ENCODE peak calls at places on chromosomes 6 and 20, in six cellular contexts. One of them, this sample, is unnamed.

GRCh38 chr20:52268184-52268583 is 76.6 kb upstream of the ZFP64 start:
- DNase-seq in Calu3: no peak
- DNase-seq in MCF 10A: no peak
- DNase-seq in pancreas: no peak
- DNase-seq in activated CD8-positive, alpha-beta T cell treated with anti-CD3 and anti-CD28 coated beads for 36 hours: no peak
- DNase-seq in K562: no peak
- DNase-seq in this sample: peak

GRCh38 chr6:6319947-6320811 is at the start of gene F13A1:
- DNase-seq in MCF 10A: no peak
- DNase-seq in activated CD8-positive, alpha-beta T cell treated with anti-CD3 and anti-CD28 coated beads for 36 hours: no peak
- DNase-seq in Calu3: no peak
- DNase-seq in pancreas: no peak
- DNase-seq in K562: no peak
- DNase-seq in this sample: no peak

GRCh38 chr20:2914160-2914559 is 40.9 kb downstream of the PTPRA start:
- DNase-seq in activated CD8-positive, alpha-beta T cell treated with anti-CD3 and anti-CD28 coated beads for 36 hours: no peak
- DNase-seq in Calu3: peak
- DNase-seq in MCF 10A: peak
- DNase-seq in K562: no peak
- DNase-seq in pancreas: no peak
- DNase-seq in this sample: no peak

GRCh38 chr20:1415667-1416468 is 23.0 kb upstream of the FKBP1A start:
- DNase-seq in activated CD8-positive, alpha-beta T cell treated with anti-CD3 and anti-CD28 coated beads for 36 hours: peak
- DNase-seq in K562: peak
- DNase-seq in pancreas: no peak
- DNase-seq in Calu3: peak
- DNase-seq in MCF 10A: peak
- DNase-seq in this sample: peak

GRCh38 chr20:33554914-33555420 is 65.1 kb downstream of the CBFA2T2 start:
- DNase-seq in activated CD8-positive, alpha-beta T cell treated with anti-CD3 and anti-CD28 coated beads for 36 hours: peak
- DNase-seq in pancreas: peak
- DNase-seq in K562: no peak
- DNase-seq in Calu3: peak
- DNase-seq in MCF 10A: peak
- DNase-seq in this sample: peak

GRCh38 chr6:140921366-140922226 is 1211.1 kb upstream of the GJE1 start:
- DNase-seq in K562: peak
- DNase-seq in pancreas: peak
- DNase-seq in Calu3: peak
- DNase-seq in activated CD8-positive, alpha-beta T cell treated with anti-CD3 and anti-CD28 coated beads for 36 hours: no peak
- DNase-seq in MCF 10A: peak
- DNase-seq in this sample: peak

GRCh38 chr6:161748535-161749386 is 474.9 kb upstream of the AGPAT4 start:
- DNase-seq in MCF 10A: peak
- DNase-seq in activated CD8-positive, alpha-beta T cell treated with anti-CD3 and anti-CD28 coated beads for 36 hours: peak
- DNase-seq in Calu3: peak
- DNase-seq in K562: peak
- DNase-seq in pancreas: peak
- DNase-seq in this sample: no peak

GRCh38 chr20:32855387-32855786 is 3.3 kb upstream of the EFCAB8 start:
- DNase-seq in K562: no peak
- DNase-seq in Calu3: no peak
- DNase-seq in pancreas: no peak
- DNase-seq in MCF 10A: no peak
- DNase-seq in activated CD8-positive, alpha-beta T cell treated with anti-CD3 and anti-CD28 coated beads for 36 hours: no peak
- DNase-seq in this sample: no peak

GRCh38 chr20:32516583-32516982 is 68.5 kb downstream of the NOL4L start:
- DNase-seq in activated CD8-positive, alpha-beta T cell treated with anti-CD3 and anti-CD28 coated beads for 36 hours: no peak
- DNase-seq in MCF 10A: no peak
- DNase-seq in K562: no peak
- DNase-seq in Calu3: no peak
- DNase-seq in pancreas: no peak
- DNase-seq in this sample: no peak

GRCh38 chr6:133890941-133891813 is 2.3 kb downstream of the TCF21 start:
- DNase-seq in Calu3: peak
- DNase-seq in pancreas: no peak
- DNase-seq in K562: no peak
- DNase-seq in MCF 10A: peak
- DNase-seq in activated CD8-positive, alpha-beta T cell treated with anti-CD3 and anti-CD28 coated beads for 36 hours: peak
- DNase-seq in this sample: peak

GRCh38 chr6:113971786-113972185 is 838 bp upstream of the HDAC2 start:
- DNase-seq in pancreas: no peak
- DNase-seq in activated CD8-positive, alpha-beta T cell treated with anti-CD3 and anti-CD28 coated beads for 36 hours: no peak
- DNase-seq in K562: no peak
- DNase-seq in Calu3: no peak
- DNase-seq in MCF 10A: peak
- DNase-seq in this sample: peak

GRCh38 chr6:88141641-88142298 is 24.4 kb downstream of the CNR1 start:
- DNase-seq in pancreas: no peak
- DNase-seq in Calu3: no peak
- DNase-seq in K562: no peak
- DNase-seq in MCF 10A: no peak
- DNase-seq in activated CD8-positive, alpha-beta T cell treated with anti-CD3 and anti-CD28 coated beads for 36 hours: no peak
- DNase-seq in this sample: no peak

GRCh38 chr6:32529697-32530429 is at the start of gene HLA-DRB5:
- DNase-seq in MCF 10A: no peak
- DNase-seq in activated CD8-positive, alpha-beta T cell treated with anti-CD3 and anti-CD28 coated beads for 36 hours: peak
- DNase-seq in K562: no peak
- DNase-seq in Calu3: peak
- DNase-seq in pancreas: no peak
- DNase-seq in this sample: peak

GRCh38 chr20:4158466-4159050 is 143.2 kb upstream of the RNF24 start:
- DNase-seq in pancreas: no peak
- DNase-seq in K562: no peak
- DNase-seq in MCF 10A: peak
- DNase-seq in activated CD8-positive, alpha-beta T cell treated with anti-CD3 and anti-CD28 coated beads for 36 hours: no peak
- DNase-seq in Calu3: no peak
- DNase-seq in this sample: no peak

GRCh38 chr6:5525209-5525608 is 263.9 kb downstream of the FARS2 start:
- DNase-seq in pancreas: no peak
- DNase-seq in activated CD8-positive, alpha-beta T cell treated with anti-CD3 and anti-CD28 coated beads for 36 hours: no peak
- DNase-seq in Calu3: no peak
- DNase-seq in MCF 10A: peak
- DNase-seq in K562: no peak
- DNase-seq in this sample: peak

GRCh38 chr6:131950767-131951575 is at the start of gene CCN2:
- DNase-seq in K562: no peak
- DNase-seq in Calu3: peak
- DNase-seq in MCF 10A: peak
- DNase-seq in activated CD8-positive, alpha-beta T cell treated with anti-CD3 and anti-CD28 coated beads for 36 hours: peak
- DNase-seq in pancreas: peak
- DNase-seq in this sample: peak

GRCh38 chr6:2909718-2910117 is 6.6 kb upstream of the SERPINB9 start:
- DNase-seq in Calu3: no peak
- DNase-seq in MCF 10A: no peak
- DNase-seq in pancreas: no peak
- DNase-seq in activated CD8-positive, alpha-beta T cell treated with anti-CD3 and anti-CD28 coated beads for 36 hours: peak
- DNase-seq in K562: no peak
- DNase-seq in this sample: peak

GRCh38 chr6:100210138-100210872 is 216.3 kb upstream of the MCHR2 start:
- DNase-seq in activated CD8-positive, alpha-beta T cell treated with anti-CD3 and anti-CD28 coated beads for 36 hours: no peak
- DNase-seq in Calu3: no peak
- DNase-seq in MCF 10A: no peak
- DNase-seq in pancreas: no peak
- DNase-seq in K562: no peak
- DNase-seq in this sample: no peak

DNA sequence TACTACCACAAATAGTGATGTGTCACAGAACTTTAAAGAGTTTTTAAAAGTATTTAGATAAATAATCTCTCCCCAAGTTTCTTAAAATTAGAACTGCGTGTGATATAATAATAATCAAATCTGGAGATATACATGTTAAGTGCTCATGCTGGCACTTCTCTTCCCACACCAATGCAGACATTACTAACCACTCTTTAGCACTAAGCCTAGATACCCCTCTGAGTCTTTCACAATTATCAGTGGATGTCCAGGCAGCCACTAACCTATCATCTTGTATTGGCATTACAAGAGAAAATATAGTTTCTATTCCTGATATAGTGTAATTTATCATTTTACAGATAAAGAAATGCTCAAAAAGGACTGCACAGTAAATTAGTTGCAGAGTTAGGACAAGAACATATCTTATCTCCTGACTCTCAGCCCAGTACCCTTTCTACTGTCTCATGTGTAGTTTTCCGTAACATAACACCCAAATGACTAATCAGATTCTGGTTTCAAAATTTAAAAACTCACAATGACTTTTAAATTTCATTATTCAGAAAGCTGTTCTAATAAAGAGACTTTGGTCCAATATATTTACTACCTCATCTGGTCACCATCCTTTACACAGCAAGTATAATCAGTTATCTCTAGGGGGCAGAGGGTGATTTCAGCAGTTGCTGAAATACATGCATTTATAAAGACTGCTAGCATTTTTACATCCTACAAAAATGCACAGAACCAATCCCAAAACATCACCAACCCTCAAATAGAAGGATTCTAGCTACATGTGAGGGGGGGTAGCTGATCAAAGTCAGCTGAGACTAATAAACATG is 215.5 kb upstream of the MCHR2 start:
- DNase-seq in K562: no peak
- DNase-seq in MCF 10A: no peak
- DNase-seq in activated CD8-positive, alpha-beta T cell treated with anti-CD3 and anti-CD28 coated beads for 36 hours: no peak
- DNase-seq in pancreas: no peak
- DNase-seq in Calu3: no peak
- DNase-seq in this sample: peak
- TF ChIP-seq CTCF in K562: no peak
- TF ChIP-seq CTCF in MCF 10A: no peak
- TF ChIP-seq CTCF in activated CD8-positive, alpha-beta T cell treated with anti-CD3 and anti-CD28 coated beads for 36 hours: no peak
- TF ChIP-seq CTCF in pancreas: no peak
- TF ChIP-seq CTCF in Calu3: no peak
- TF ChIP-seq CTCF in this sample: no peak

GRCh38 chr6:30893666-30894065 is 9.3 kb downstream of the DDR1 start:
- DNase-seq in Calu3: no peak
- DNase-seq in MCF 10A: no peak
- DNase-seq in activated CD8-positive, alpha-beta T cell treated with anti-CD3 and anti-CD28 coated beads for 36 hours: no peak
- DNase-seq in pancreas: no peak
- DNase-seq in K562: no peak
- DNase-seq in this sample: no peak

GRCh38 chr6:30891450-30891723 is 7.1 kb downstream of the DDR1 start:
- DNase-seq in MCF 10A: no peak
- DNase-seq in Calu3: no peak
- DNase-seq in K562: no peak
- DNase-seq in activated CD8-positive, alpha-beta T cell treated with anti-CD3 and anti-CD28 coated beads for 36 hours: no peak
- DNase-seq in pancreas: no peak
- DNase-seq in this sample: no peak

GRCh38 chr6:30891816-30892553 is 7.7 kb downstream of the DDR1 start:
- DNase-seq in pancreas: no peak
- DNase-seq in Calu3: no peak
- DNase-seq in activated CD8-positive, alpha-beta T cell treated with anti-CD3 and anti-CD28 coated beads for 36 hours: no peak
- DNase-seq in MCF 10A: no peak
- DNase-seq in K562: no peak
- DNase-seq in this sample: no peak

GRCh38 chr6:30894381-30894780 is 10.1 kb downstream of the DDR1 start:
- DNase-seq in Calu3: no peak
- DNase-seq in activated CD8-positive, alpha-beta T cell treated with anti-CD3 and anti-CD28 coated beads for 36 hours: no peak
- DNase-seq in pancreas: no peak
- DNase-seq in K562: no peak
- DNase-seq in MCF 10A: no peak
- DNase-seq in this sample: no peak

GRCh38 chr6:30893001-30893591 is 8.8 kb downstream of the DDR1 start:
- DNase-seq in MCF 10A: no peak
- DNase-seq in Calu3: no peak
- DNase-seq in K562: no peak
- DNase-seq in pancreas: no peak
- DNase-seq in activated CD8-positive, alpha-beta T cell treated with anti-CD3 and anti-CD28 coated beads for 36 hours: no peak
- DNase-seq in this sample: no peak
- TF ChIP-seq CTCF in MCF 10A: no peak
- TF ChIP-seq CTCF in Calu3: peak
- TF ChIP-seq CTCF in K562: peak
- TF ChIP-seq CTCF in pancreas: no peak
- TF ChIP-seq CTCF in activated CD8-positive, alpha-beta T cell treated with anti-CD3 and anti-CD28 coated beads for 36 hours: no peak
- TF ChIP-seq CTCF in this sample: no peak

DNA sequence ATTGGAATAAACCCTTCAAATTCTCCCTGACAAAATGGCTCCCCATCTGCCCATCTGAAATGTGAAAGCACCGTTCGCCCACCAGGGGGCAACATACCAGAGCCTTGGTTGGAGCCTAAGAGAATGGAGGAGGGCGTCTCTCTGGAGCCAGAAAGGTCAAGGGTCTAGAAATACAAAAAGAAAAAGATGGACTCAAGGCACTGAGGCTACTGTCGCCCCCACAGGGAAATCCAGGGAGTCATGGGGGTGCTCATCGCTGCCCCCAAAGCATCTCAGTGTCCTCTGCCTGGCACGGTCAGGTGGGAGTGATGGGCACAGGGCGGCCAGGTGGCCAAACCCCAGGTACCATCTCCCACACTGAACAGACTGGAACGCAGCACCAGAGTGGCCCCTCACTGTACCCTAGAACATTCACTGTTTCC is 136.3 kb downstream of the ZMYND8 start:
- DNase-seq in pancreas: no peak
- DNase-seq in Calu3: peak
- DNase-seq in activated CD8-positive, alpha-beta T cell treated with anti-CD3 and anti-CD28 coated beads for 36 hours: peak
- DNase-seq in MCF 10A: peak
- DNase-seq in K562: peak
- DNase-seq in this sample: peak
- TF ChIP-seq CTCF in pancreas: no peak
- TF ChIP-seq CTCF in Calu3: peak
- TF ChIP-seq CTCF in activated CD8-positive, alpha-beta T cell treated with anti-CD3 and anti-CD28 coated beads for 36 hours: peak
- TF ChIP-seq CTCF in MCF 10A: peak
- TF ChIP-seq CTCF in K562: peak
- TF ChIP-seq CTCF in this sample: peak

GRCh38 chr20:53408728-53409157 is 184.9 kb downstream of the ZNF217 start:
- DNase-seq in K562: no peak
- DNase-seq in Calu3: no peak
- DNase-seq in pancreas: no peak
- DNase-seq in MCF 10A: no peak
- DNase-seq in activated CD8-positive, alpha-beta T cell treated with anti-CD3 and anti-CD28 coated beads for 36 hours: no peak
- DNase-seq in this sample: peak

GRCh38 chr20:53412600-53413187 is 180.9 kb downstream of the ZNF217 start:
- DNase-seq in activated CD8-positive, alpha-beta T cell treated with anti-CD3 and anti-CD28 coated beads for 36 hours: no peak
- DNase-seq in MCF 10A: no peak
- DNase-seq in K562: no peak
- DNase-seq in Calu3: no peak
- DNase-seq in pancreas: no peak
- DNase-seq in this sample: no peak

GRCh38 chr20:53411129-53411528 is 182.5 kb downstream of the ZNF217 start:
- DNase-seq in pancreas: no peak
- DNase-seq in Calu3: no peak
- DNase-seq in MCF 10A: no peak
- DNase-seq in activated CD8-positive, alpha-beta T cell treated with anti-CD3 and anti-CD28 coated beads for 36 hours: no peak
- DNase-seq in K562: no peak
- DNase-seq in this sample: no peak

GRCh38 chr20:53409177-53409576 is 184.5 kb downstream of the ZNF217 start:
- DNase-seq in K562: no peak
- DNase-seq in activated CD8-positive, alpha-beta T cell treated with anti-CD3 and anti-CD28 coated beads for 36 hours: no peak
- DNase-seq in MCF 10A: no peak
- DNase-seq in Calu3: no peak
- DNase-seq in pancreas: no peak
- DNase-seq in this sample: peak

GRCh38 chr20:53413188-53413631 is 180.4 kb downstream of the ZNF217 start:
- DNase-seq in Calu3: peak
- DNase-seq in MCF 10A: peak
- DNase-seq in pancreas: peak
- DNase-seq in activated CD8-positive, alpha-beta T cell treated with anti-CD3 and anti-CD28 coated beads for 36 hours: peak
- DNase-seq in K562: peak
- DNase-seq in this sample: no peak
- TF ChIP-seq CTCF in Calu3: peak
- TF ChIP-seq CTCF in MCF 10A: no peak
- TF ChIP-seq CTCF in pancreas: no peak
- TF ChIP-seq CTCF in activated CD8-positive, alpha-beta T cell treated with anti-CD3 and anti-CD28 coated beads for 36 hours: peak
- TF ChIP-seq CTCF in K562: peak
- TF ChIP-seq CTCF in this sample: no peak

This sample was measured in fibroblast of mammary gland.